ENCODE peak calls at places on chromosomes 2 and 18, in ten cellular contexts. D is ovary, I is GM06990, S is bronchial epithelial cell, W is AG10803, R is fibroblast of lung, M is brain microvascular endothelial cell, N is mammary epithelial cell, K is breast epithelium, A is tibial nerve. C is an unnamed sample.

GRCh38 chr2:20562540-20563225 is 88.2 kb downstream of the HS1BP3 start:
- DNase-seq in D (no peak), I (no peak), S (no peak), W (no peak), R (no peak), M (no peak), N (no peak), K (no peak), A (no peak), C (no peak)

GRCh38 chr2:75612862-75613243 is 33.7 kb upstream of the MRPL19 start:
- DNase-seq in D (no peak), I (no peak), S (no peak), W (no peak), R (no peak), M (no peak), N (no peak), K (no peak), A (no peak), C (no peak)

GRCh38 chr2:196169521-196169920 is 1.9 kb downstream of the STK17B start:
- DNase-seq in D (no peak), I (no peak), S (no peak), W (no peak), R (no peak), M (no peak), N (no peak), K (no peak), A (no peak), C (no peak)

GRCh38 chr2:81528852-81529480 is 1224.4 kb upstream of the LRRTM1 start:
- DNase-seq in D (no peak), I (no peak), S (no peak), W (no peak), R (no peak), M (no peak), N (no peak), K (no peak), A (no peak), C (no peak)

GRCh38 chr2:239612133-239612532 is 211.3 kb upstream of the HDAC4 start:
- DNase-seq in D (no peak), I (no peak), S (no peak), W (no peak), R (no peak), M (no peak), N (no peak), K (no peak), A (no peak), C (no peak)

GRCh38 chr2:70248810-70249438 is 496 bp upstream of the TIA1 start:
- DNase-seq in D (peak; percentile 87), I (no peak), S (no peak), W (no peak), R (no peak), M (peak; percentile 83), N (no peak), K (peak; percentile 93), A (peak; percentile 99), C (peak; percentile 86)

GRCh38 chr2:46436800-46437199 is 42.6 kb upstream of the TMEM247 start:
- DNase-seq in D (no peak), I (no peak), S (no peak), W (no peak), R (no peak), M (no peak), N (no peak), K (no peak), A (no peak), C (no peak)

GRCh38 chr2:197028230-197028629 is 101.7 kb upstream of the PGAP1 start:
- DNase-seq in D (no peak), I (no peak), S (peak; percentile 48), W (peak; percentile 62), R (peak; percentile 75), M (peak; percentile 96), N (peak; percentile 19), K (no peak), A (no peak), C (peak; percentile 80)

GRCh38 chr2:181715033-181715630 is 34.8 kb upstream of the NEUROD1 start:
- DNase-seq in D (peak; percentile 17), I (peak; percentile 18), S (peak; percentile 71), W (peak; percentile 78), R (peak; percentile 87), M (peak; percentile 82), N (peak; percentile 63), K (peak; percentile 52), A (peak; percentile 87), C (peak; percentile 89)

GRCh38 chr2:127157651-127158460 is 50.9 kb upstream of the BIN1 start:
- DNase-seq in D (no peak), I (no peak), S (no peak), W (no peak), R (peak; percentile 45), M (no peak), N (no peak), K (no peak), A (no peak), C (no peak)

GRCh38 chr2:132582360-132582759 is 87.6 kb downstream of the LYPD1 start:
- DNase-seq in D (no peak), I (no peak), S (no peak), W (no peak), R (peak; percentile 39), M (no peak), N (no peak), K (no peak), A (no peak), C (no peak)

GRCh38 chr2:238838786-238839327 is 9.0 kb upstream of the TWIST2 start:
- DNase-seq in D (no peak), I (no peak), S (no peak), W (no peak), R (no peak), M (no peak), N (no peak), K (no peak), A (no peak), C (no peak)

GRCh38 chr18:30280861-30281470 is 761.6 kb downstream of the DSC3 start:
- DNase-seq in D (no peak), I (no peak), S (peak; percentile 73), W (peak; percentile 49), R (peak; percentile 65), M (peak; percentile 51), N (peak; percentile 53), K (no peak), A (peak; percentile 47), C (peak; percentile 81)

GRCh38 chr2:118539290-118539689 is 308.2 kb downstream of the EN1 start:
- DNase-seq in D (no peak), I (no peak), S (peak; percentile 8), W (peak; percentile 42), R (peak; percentile 25), M (peak; percentile 8), N (no peak), K (no peak), A (peak; percentile 36), C (peak; percentile 42)

GRCh38 chr18:73352546-73352945 is 484.8 kb upstream of the NETO1 start:
- DNase-seq in D (no peak), I (no peak), S (no peak), W (peak; percentile 5), R (peak; percentile 12), M (no peak), N (no peak), K (no peak), A (no peak), C (peak; percentile 10)

GRCh38 chr2:18745431-18746272 is 156.3 kb upstream of the NT5C1B start:
- DNase-seq in D (no peak), I (no peak), S (no peak), W (no peak), R (no peak), M (no peak), N (no peak), K (no peak), A (no peak), C (no peak)
- H3K4me3 ChIP-seq in D (no peak overlapping the region), I (no peak overlapping the region), S (no peak overlapping the region), W (no peak overlapping the region), R (no peak overlapping the region), M (no peak overlapping the region), N (no peak overlapping the region), K (no peak overlapping the region), A (no peak overlapping the region), C (no peak overlapping the region)

GRCh38 chr18:70107037-70107436 is 98.5 kb downstream of the RTTN start:
- DNase-seq in D (no peak), I (no peak), S (no peak), W (no peak), R (peak; percentile 20), M (no peak), N (no peak), K (no peak), A (no peak), C (no peak)

GRCh38 chr18:70113511-70113910 is 92.0 kb downstream of the RTTN start:
- DNase-seq in D (no peak), I (no peak), S (no peak), W (no peak), R (no peak), M (no peak), N (no peak), K (no peak), A (no peak), C (no peak)

DNA sequence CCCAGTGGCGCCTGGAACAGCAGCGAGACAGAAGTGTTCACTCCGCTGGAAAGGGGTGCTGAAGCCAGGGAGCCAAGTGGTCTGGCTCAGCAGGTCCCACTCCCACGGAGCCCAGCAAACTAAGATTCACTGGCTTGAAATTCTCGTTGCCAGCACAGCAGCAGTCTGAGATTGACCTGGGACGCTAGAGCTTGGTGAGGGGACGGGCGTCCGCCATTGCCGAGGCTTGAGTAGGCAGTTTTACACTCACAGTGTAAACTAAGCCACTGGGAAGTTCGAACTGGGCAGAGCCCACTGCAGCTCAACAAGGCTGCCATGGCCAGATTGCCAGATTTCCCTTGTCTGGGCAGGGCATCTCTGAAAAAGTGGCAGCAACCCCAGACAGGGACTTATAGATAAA is 94.8 kb downstream of the RTTN start:
- DNase-seq in D (no peak), I (no peak), S (no peak), W (no peak), R (no peak), M (no peak), N (no peak), K (no peak), A (no peak), C (no peak)
- TF ChIP-seq CTCF in D (no peak), I (no peak), S (no peak), W (no peak), R (no peak), M (no peak), N (no peak), K (no peak), A (no peak), C (no peak)

GRCh38 chr2:11340717-11341116 is 3.7 kb downstream of the ROCK2 start:
- DNase-seq in D (no peak), I (no peak), S (no peak), W (no peak), R (no peak), M (no peak), N (no peak), K (no peak), A (no peak), C (no peak)
- H3K4me3 ChIP-seq in D (no peak overlapping the region), I (no peak overlapping the region), S (no peak overlapping the region), W (peak overlapping the region; percentile 78), R (peak overlapping the region; percentile 85), M (no peak overlapping the region), N (peak overlapping the region; percentile 92), K (no peak overlapping the region), A (no peak overlapping the region), C (no peak overlapping the region)

DNA sequence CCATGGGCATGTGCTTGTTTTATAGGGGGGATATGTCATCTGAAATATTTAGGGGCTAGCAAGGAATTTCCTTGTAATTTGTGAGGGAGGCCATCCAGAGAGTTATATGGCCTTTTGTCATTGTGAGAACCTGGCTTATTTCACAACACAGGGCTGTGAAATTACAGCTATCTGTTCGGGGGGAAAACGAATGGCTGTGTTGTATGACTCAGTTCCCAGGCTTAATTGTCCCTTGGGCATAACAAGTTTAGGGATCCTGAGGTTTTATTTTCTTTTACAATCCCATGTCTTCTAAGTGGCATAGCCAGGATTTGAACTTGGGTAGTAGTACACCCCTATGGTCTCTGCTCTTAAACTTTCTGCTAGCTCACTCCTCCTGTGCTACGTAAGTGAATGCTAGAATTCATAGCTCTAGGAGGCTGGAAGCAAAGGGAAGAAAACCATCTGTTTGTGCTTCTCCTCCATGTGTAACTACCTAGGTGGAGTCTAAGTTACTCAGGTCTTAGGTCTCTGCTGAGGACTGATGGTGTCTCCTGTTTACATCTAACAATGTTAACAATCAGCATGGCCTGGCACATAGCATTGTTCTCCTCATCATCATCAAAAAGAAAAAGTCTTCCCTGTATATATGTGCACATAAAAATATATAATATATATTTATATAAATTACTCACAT is 53.8 kb downstream of the SKA1 start:
- DNase-seq in D (no peak), I (no peak), S (no peak), W (peak; percentile 4), R (no peak), M (no peak), N (no peak), K (no peak), A (no peak), C (peak; percentile 40)
- TF ChIP-seq CTCF in D (no peak), I (no peak), S (no peak), W (no peak), R (peak; percentile 3), M (no peak), N (no peak), K (no peak), A (no peak), C (no peak)

C was measured in fibroblast of pulmonary artery.